ENCODE peak calls at places on chromosomes 5 and 9, in four cellular contexts. M, J, G and F are unnamed samples.

GRCh38 chr9:37961346-37961745 is 57.4 kb upstream of the SLC25A51 start:
- DNase-seq in J (no peak), M (no peak), G (no peak), F (no peak)

GRCh38 chr9:87178353-87178752 is 231.0 kb upstream of the GAS1 start:
- DNase-seq in G (no peak), J (no peak), M (no peak), F (no peak)

GRCh38 chr9:117714282-117714681 is 10.1 kb downstream of the TLR4 start:
- DNase-seq in G (no peak), M (no peak), J (no peak), F (no peak)

GRCh38 chr5:95857185-95857945 is 34.8 kb upstream of the GLRX start:
- DNase-seq in M (peak), G (no peak), J (peak), F (no peak)

GRCh38 chr9:81634437-81634836 is 54.9 kb downstream of the TLE1 start:
- DNase-seq in M (no peak), G (no peak), J (no peak), F (no peak)

GRCh38 chr5:153088538-153088937 is 401.9 kb upstream of the GRIA1 start:
- DNase-seq in J (no peak), G (no peak), M (no peak), F (no peak)

GRCh38 chr9:35599763-35600604 is 5.1 kb upstream of the TESK1 start:
- DNase-seq in G (no peak), M (no peak), J (no peak), F (no peak)

GRCh38 chr9:36499156-36499886 is 73.4 kb upstream of the MELK start:
- DNase-seq in G (no peak), J (no peak), M (no peak), F (no peak)

GRCh38 chr9:80875947-80876346 is 813.4 kb downstream of the TLE1 start:
- DNase-seq in M (no peak), G (no peak), J (no peak), F (no peak)

GRCh38 chr9:3827175-3827574 is 301.4 kb upstream of the RFX3 start:
- DNase-seq in G (no peak), M (peak), J (peak), F (no peak)

GRCh38 chr9:81032030-81032572 is 657.2 kb downstream of the TLE1 start:
- DNase-seq in G (no peak), M (no peak), J (no peak), F (no peak)

GRCh38 chr5:67693956-67694564 is 497.5 kb upstream of the CD180 start:
- DNase-seq in G (no peak), J (peak), M (peak), F (no peak)

GRCh38 chr5:53126514-53126913 is 17.0 kb upstream of the MOCS2 start:
- DNase-seq in G (no peak), M (no peak), J (no peak), F (no peak)

GRCh38 chr9:115146581-115147021 is 28.6 kb upstream of the TNC start:
- DNase-seq in M (no peak), G (no peak), J (no peak), F (no peak)

GRCh38 chr5:72508241-72509170 is 1.3 kb upstream of the ZNF366 start:
- DNase-seq in M (no peak), G (peak), J (no peak), F (no peak)

GRCh38 chr9:98214811-98215210 is 22.4 kb upstream of the CORO2A start:
- DNase-seq in G (no peak), J (peak), M (no peak), F (no peak)

GRCh38 chr5:69525490-69525889 is 32.9 kb downstream of the OCLN start:
- DNase-seq in G (no peak), J (no peak), M (no peak), F (no peak)

GRCh38 chr5:87850843-87851242 is 417.8 kb downstream of the TMEM161B start:
- DNase-seq in M (no peak), J (no peak), G (no peak), F (no peak)

GRCh38 chr5:162801235-162801634 is 636.2 kb upstream of the CCNG1 start:
- DNase-seq in G (no peak), J (no peak), M (no peak), F (no peak)
- TF ChIP-seq CTCF in G (no peak), J (no peak), M (no peak), F (no peak)

GRCh38 chr9:8514760-8515159 is 715.2 kb upstream of the DMAC1 start:
- DNase-seq in M (no peak), G (no peak), J (no peak), F (no peak)
- TF ChIP-seq CTCF in M (no peak), G (no peak), J (no peak), F (peak)

GRCh38 chr5:94025788-94026473 is 284.5 kb upstream of the POU5F2 start:
- DNase-seq in M (no peak), G (no peak), J (no peak), F (peak)
- TF ChIP-seq CTCF in M (no peak), G (no peak), J (no peak), F (peak)

GRCh38 chr9:72363908-72364678 is 915 bp downstream of the ZFAND5 start:
- DNase-seq in J (peak), M (peak), G (peak), F (no peak)

GRCh38 chr9:72364679-72365524 is at the start of gene ZFAND5:
- DNase-seq in J (peak), M (peak), G (peak), F (peak)

GRCh38 chr9:72362680-72363139 is 2.3 kb downstream of the ZFAND5 start:
- DNase-seq in M (no peak), G (peak), J (peak), F (no peak)

GRCh38 chr9:72363226-72363625 is 1.8 kb downstream of the ZFAND5 start:
- DNase-seq in G (no peak), M (no peak), J (no peak), F (no peak)

DNA sequence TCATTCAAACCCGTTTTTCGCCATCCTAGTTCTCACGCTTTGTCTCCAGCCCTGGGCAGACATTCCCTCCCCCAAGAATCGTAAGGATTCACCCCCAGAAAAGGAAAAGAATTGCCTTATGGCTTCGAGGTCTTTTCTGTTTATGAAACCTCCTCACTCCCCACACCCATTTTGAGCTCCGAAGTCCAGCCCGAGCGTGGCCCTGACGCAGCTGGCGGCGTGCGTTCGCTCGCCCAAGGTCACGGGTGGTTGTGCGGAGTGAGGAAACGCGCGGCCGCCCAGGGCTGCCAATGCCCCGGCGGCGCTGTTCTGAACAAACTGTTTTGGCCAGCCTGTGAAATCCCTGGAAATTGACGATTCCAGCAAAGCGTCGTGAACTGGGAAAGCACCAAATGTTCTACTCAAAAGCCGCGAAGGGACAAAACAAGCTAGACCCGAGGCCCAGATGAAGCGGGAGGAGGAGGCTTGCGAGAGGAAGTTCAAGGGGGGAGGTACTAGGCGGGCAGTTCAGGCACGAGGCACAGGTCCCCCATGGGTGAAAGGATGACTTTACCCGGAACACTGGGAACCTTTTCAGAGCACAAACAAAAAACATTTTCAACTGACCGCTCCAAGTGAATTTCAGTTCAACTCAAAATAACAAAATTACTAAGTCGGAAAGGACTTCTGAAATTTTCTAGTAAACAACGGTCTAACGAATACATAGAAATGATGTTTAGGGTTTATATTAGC is 683 bp upstream of the ZFAND5 start:
- DNase-seq in M (peak), J (peak), G (peak), F (no peak)
- TF ChIP-seq CTCF in M (no peak), J (no peak), G (no peak), F (peak)

DNA sequence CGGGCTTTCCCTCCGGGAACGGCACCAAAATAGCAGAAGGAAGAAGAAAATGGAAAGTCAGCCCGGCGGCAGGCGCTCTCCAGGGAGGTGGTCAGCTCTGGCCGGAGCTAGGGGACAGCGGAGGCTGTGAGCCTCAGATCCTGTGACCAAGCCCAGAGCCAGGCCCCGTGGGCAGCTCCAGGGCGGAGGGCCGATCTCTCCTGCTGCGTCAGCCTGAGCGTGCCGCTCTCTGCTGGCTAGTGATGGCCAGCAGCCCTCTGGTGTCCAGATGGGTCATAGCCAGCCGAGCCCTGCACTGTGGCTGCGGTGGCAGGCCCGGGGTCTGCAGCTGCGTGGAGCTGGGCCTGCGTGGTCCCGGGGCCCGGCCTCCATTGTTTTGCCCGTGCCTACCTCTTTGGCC is 16.9 kb upstream of the NRARP start:
- DNase-seq in G (no peak), J (peak), M (no peak), F (no peak)
- TF ChIP-seq CTCF in G (no peak), J (no peak), M (peak), F (peak)

DNA sequence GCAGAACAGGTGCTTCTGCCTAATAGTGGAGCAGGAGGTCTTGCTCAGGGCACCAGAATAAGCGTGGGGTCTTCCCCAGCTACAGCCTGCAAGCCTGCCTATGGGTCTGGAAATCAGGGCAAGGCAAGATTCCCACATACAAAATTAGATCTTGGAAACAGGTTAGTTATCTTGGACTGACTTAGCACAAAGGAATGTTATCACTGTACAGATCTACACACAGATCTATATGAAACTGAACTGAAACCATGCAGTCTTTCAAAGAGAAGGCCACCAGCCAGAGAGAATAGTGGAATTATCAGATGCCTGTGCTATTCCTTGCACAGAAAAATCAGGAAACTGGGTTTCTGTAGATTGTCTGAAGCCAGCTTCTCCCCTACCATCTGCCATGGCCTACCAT is 585.7 kb downstream of the ACTL7B start:
- DNase-seq in M (no peak), G (no peak), J (no peak), F (no peak)
- TF ChIP-seq CTCF in M (no peak), G (no peak), J (no peak), F (no peak)

GRCh38 chr5:179908528-179908927 is 831 bp upstream of the TBC1D9B start:
- DNase-seq in M (no peak), J (no peak), G (no peak), F (peak)
- TF ChIP-seq CTCF in M (peak), J (no peak), G (peak), F (peak)